ENCODE peak calls at places on chromosomes 2 and 18, in four cellular contexts. H is SJSA1; F is CD4-positive, CD25-positive, alpha-beta regulatory T cell; K is mesendoderm. L is an unnamed sample. For H3K4me1, the result is how much of the 10 kb centered on the place peaks cover.

GRCh38 chr2:182589121-182589520 is 126.9 kb upstream of the DNAJC10 start:
- DNase-seq in H (no peak), K (no peak), F (no peak), L (no peak)

GRCh38 chr18:77059294-77059916 is 73.2 kb downstream of the MBP start:
- DNase-seq in H (no peak), F (no peak), K (peak), L (no peak)

GRCh38 chr2:203395858-203396257 is 67.7 kb downstream of the ABI2 start:
- DNase-seq in H (no peak), F (no peak), K (no peak), L (no peak)

GRCh38 chr2:154457291-154457690 is 241.2 kb upstream of the KCNJ3 start:
- DNase-seq in F (no peak), H (no peak), K (no peak), L (no peak)

GRCh38 chr18:25350561-25351201 is 1.3 kb downstream of the ZNF521 start:
- DNase-seq in K (peak), F (no peak), H (no peak), L (no peak)

GRCh38 chr2:185255566-185255965 is 483.0 kb upstream of the FSIP2 start:
- DNase-seq in F (no peak), H (no peak), K (no peak), L (no peak)

GRCh38 chr2:64625352-64626145 is 28.2 kb downstream of the SERTAD2 start:
- DNase-seq in F (no peak), K (peak), H (no peak), L (no peak)

GRCh38 chr2:11187083-11187619 is 31.9 kb downstream of the SLC66A3 start:
- DNase-seq in H (peak), F (no peak), K (no peak), L (no peak)

GRCh38 chr2:216804357-216805350 is 55.2 kb downstream of the TNP1 start:
- DNase-seq in F (no peak), K (peak), H (no peak), L (no peak)

GRCh38 chr2:216799873-216800421 is 59.9 kb downstream of the TNP1 start:
- DNase-seq in H (no peak), F (no peak), K (no peak), L (no peak)

GRCh38 chr2:216802516-216803265 is 57.2 kb downstream of the TNP1 start:
- DNase-seq in K (no peak), F (no peak), H (no peak), L (no peak)

GRCh38 chr2:216807861-216808272 is 52.0 kb downstream of the TNP1 start:
- DNase-seq in F (no peak), H (no peak), K (peak), L (no peak)

DNA sequence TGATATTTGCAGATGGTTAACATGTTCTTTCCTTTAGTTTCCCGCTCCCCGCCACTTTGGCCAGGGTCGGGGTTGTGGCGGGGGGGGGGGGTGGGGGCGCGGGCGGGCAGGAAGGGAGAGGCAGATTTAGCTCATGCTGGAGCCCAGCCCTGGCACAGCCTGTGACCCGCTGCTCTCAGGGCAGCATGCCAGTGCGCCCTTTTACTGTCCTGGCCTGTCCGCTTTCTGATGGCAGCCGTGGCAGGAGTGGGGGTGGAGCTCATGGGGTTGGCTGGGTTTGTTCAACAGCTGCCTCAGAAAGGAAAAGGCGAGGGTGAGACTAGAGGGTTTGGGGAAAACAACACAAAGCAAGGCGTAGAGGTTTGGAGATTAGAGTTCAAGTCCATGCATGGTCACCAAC is 56.1 kb downstream of the TNP1 start:
- DNase-seq in K (no peak), F (no peak), H (no peak), L (no peak)
- H3K4me1 ChIP-seq in K (under half), F (under half), H (under half), L (under half)

GRCh38 chr2:85593023-85593422 is 2.5 kb upstream of the RNF181 start:
- DNase-seq in K (no peak), F (no peak), H (no peak), L (no peak)
- H3K4me1 ChIP-seq in K (under half), F (under half), H (under half), L (under half)

GRCh38 chr2:55153564-55154315 is 78.4 kb downstream of the CLHC1 start:
- DNase-seq in H (no peak), K (no peak), F (no peak), L (no peak)
- H3K4me1 ChIP-seq in H (under half), K (under half), F (under half), L (under half)

DNA sequence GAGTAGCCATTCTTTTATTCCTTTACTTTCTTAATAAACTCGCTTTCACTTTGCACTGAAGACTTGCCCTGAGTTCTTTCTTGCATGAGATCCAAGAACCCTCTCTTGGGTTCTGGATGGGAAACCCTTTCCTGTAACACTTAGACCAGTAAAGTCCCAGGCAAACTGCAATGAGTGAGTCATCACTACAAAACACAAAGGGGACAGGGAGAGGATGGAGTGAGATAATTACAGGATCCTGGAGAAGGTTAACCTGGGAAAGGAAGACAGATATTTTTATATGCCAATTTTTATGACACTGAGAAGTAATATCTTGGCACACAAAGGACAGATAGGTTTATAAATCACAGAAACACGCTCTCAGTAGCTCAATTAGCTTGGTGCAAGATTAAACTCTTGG is 48.7 kb downstream of the EHD3 start:
- DNase-seq in F (no peak), H (no peak), K (no peak), L (no peak)
- H3K4me1 ChIP-seq in F (under half), H (under half), K (under half), L (under half)

GRCh38 chr2:239257511-239257937 is 143.3 kb downstream of the HDAC4 start:
- DNase-seq in H (peak), F (no peak), K (no peak), L (no peak)

GRCh38 chr2:239255218-239255617 is 145.6 kb downstream of the HDAC4 start:
- DNase-seq in F (no peak), H (no peak), K (no peak), L (no peak)

GRCh38 chr2:239256297-239256696 is 144.5 kb downstream of the HDAC4 start:
- DNase-seq in K (no peak), H (no peak), F (no peak), L (no peak)

GRCh38 chr2:239253705-239254104 is 147.1 kb downstream of the HDAC4 start:
- DNase-seq in H (no peak), F (no peak), K (no peak), L (no peak)

GRCh38 chr2:239255643-239256042 is 145.2 kb downstream of the HDAC4 start:
- DNase-seq in F (no peak), H (no peak), K (no peak), L (no peak)
- H3K4me1 ChIP-seq in F (half or more), H (under half), K (under half), L (half or more)

DNA sequence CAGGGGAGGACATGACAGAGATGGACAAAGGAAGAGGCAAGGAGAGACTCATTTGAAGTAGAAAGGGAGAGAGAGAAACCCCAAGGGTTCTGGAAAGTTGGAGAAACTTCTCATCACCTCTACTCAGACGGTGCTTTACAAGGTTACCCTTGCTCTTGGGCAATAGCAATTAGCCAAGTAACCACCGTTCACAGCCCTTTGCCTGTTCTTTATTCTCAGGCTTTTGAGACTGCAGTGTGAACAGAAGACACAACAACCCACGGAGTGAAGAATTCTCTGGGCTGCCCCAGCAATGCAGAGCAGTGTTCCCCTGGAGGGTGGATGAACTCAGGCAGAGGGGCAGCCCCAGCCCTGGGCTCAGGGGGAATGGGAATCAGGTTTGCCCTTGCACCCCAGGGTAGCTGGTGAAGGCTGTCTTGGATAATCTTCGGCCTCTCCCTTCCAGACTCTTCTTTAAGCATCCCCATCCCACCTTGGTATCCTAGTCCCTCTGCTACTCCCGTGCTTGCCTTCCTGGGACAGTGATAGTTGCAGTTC is 69.1 kb downstream of the MCFD2 start:
- DNase-seq in H (no peak), K (no peak), F (no peak), L (no peak)
- H3K4me1 ChIP-seq in H (half or more), K (under half), F (under half), L (under half)

DNA sequence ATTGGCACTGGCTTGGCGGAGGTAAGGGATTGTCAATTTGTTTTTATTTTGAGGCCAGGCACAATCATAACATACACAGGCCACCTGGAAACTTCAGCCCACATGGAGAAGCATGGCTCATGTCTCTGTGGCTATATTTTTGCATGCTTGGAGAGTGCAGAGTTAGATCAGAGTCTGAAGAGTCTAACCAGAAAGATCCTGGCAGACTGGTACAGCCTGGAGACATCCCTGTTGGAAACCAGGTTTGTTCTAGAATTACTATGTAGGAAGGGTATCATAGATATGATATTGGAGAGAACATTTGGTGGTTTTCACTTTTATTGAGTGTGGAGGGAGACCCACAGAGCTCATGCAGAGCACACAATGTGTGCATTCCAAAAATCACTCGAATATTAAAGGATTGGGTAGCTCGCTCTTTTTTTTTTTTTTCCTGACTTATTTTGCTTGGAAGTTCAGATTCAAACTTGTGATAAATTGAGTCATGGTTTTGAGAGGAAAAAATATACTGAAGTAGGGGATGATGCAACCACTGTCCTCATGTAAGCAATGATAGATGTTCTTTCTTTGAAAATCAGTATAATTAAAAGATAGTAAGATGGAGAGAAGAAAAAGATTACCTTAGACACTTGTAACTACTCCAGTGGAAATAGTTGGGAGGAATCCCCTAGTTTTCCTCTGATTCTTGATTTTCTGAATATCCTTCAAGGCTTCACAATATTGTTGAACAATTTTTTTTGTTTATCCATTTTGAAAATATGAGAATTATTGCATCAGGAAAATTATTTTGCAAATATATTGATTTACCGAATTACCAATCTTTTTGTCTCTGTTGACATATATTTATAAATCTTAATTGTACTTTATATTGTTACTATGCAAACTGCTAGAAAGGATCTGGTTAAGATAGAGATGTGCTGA is 185.7 kb upstream of the ZEB2 start:
- DNase-seq in K (no peak), F (no peak), H (no peak), L (no peak)
- H3K4me1 ChIP-seq in K (under half), F (under half), H (under half), L (under half)

GRCh38 chr2:111122631-111123421 is 2.1 kb downstream of the BCL2L11 start:
- DNase-seq in F (no peak), K (peak), H (peak), L (no peak)
- H3K4me1 ChIP-seq in F (half or more), K (under half), H (under half), L (under half)

L was measured in CD4-positive, alpha-beta memory T cell.